ENCODE peak calls at places on chromosome 12, in eight cellular contexts. D, Y, C, X, K, N, R and M are unnamed samples.
A peak's percentile ranks its signal among the peaks of the same experiment; 100 is the strongest.

GRCh38 chr12:459430-460258 is at the start of gene B4GALNT3:
- DNase-seq in D (peak; percentile 12), Y (peak; percentile 56), C (peak; percentile 14), X (no peak), K (peak; percentile 17), N (no peak), R (peak; percentile 36), M (no peak)

GRCh38 chr12:9588749-9589148 is 19.0 kb downstream of the KLRB1 start:
- DNase-seq in D (peak; percentile 66), Y (no peak), C (no peak), X (peak; percentile 2), K (no peak), N (no peak), R (no peak), M (no peak)

GRCh38 chr12:1474059-1474537 is 120.3 kb downstream of the FBXL14 start:
- DNase-seq in D (peak; percentile 100), Y (peak; percentile 12), C (peak; percentile 79), X (peak; percentile 98), K (peak; percentile 92), N (no peak), R (peak; percentile 86), M (peak; percentile 97)

GRCh38 chr12:121472150-121472905 is 72.4 kb downstream of the RNF34 start:
- DNase-seq in D (no peak), Y (no peak), C (no peak), X (no peak), K (no peak), N (no peak), R (no peak), M (no peak)

GRCh38 chr12:26870491-26871419 is 37.8 kb upstream of the ITPR2 start:
- DNase-seq in D (peak; percentile 48), Y (no peak), C (peak; percentile 91), X (peak; percentile 27), K (peak; percentile 93), N (no peak), R (peak; percentile 92), M (peak; percentile 7)

GRCh38 chr12:67795235-67795634 is 146.7 kb downstream of the DYRK2 start:
- DNase-seq in D (no peak), Y (no peak), C (no peak), X (no peak), K (no peak), N (no peak), R (no peak), M (no peak)

GRCh38 chr12:59453461-59453860 is 142.4 kb upstream of the SLC16A7 start:
- DNase-seq in D (peak; percentile 45), Y (no peak), C (no peak), X (no peak), K (no peak), N (no peak), R (no peak), M (no peak)

GRCh38 chr12:18546399-18546798 is 191.4 kb downstream of the PLCZ1 start:
- DNase-seq in D (peak; percentile 85), Y (no peak), C (peak; percentile 70), X (no peak), K (peak; percentile 75), N (no peak), R (peak; percentile 70), M (peak; percentile 10)

GRCh38 chr12:25421651-25422150 is 131.4 kb downstream of the LMNTD1 start:
- DNase-seq in D (peak; percentile 52), Y (no peak), C (no peak), X (no peak), K (peak; percentile 34), N (no peak), R (no peak), M (peak; percentile 16)

GRCh38 chr12:11577658-11578260 is 71.7 kb upstream of the ETV6 start:
- DNase-seq in D (peak; percentile 11), Y (no peak), C (no peak), X (no peak), K (no peak), N (no peak), R (no peak), M (no peak)

GRCh38 chr12:124861492-124861891 is 2.2 kb downstream of the SCARB1 start:
- DNase-seq in D (peak; percentile 64), Y (no peak), C (peak; percentile 79), X (peak; percentile 39), K (peak; percentile 70), N (no peak), R (peak; percentile 80), M (peak; percentile 77)

GRCh38 chr12:55703976-55704761 is 3.5 kb downstream of the ITGA7 start:
- DNase-seq in D (no peak), Y (no peak), C (peak; percentile 52), X (no peak), K (peak; percentile 78), N (no peak), R (peak; percentile 57), M (no peak)

GRCh38 chr12:101027816-101028215 is 182.2 kb downstream of the SLC5A8 start:
- DNase-seq in D (no peak), Y (no peak), C (no peak), X (no peak), K (no peak), N (no peak), R (no peak), M (no peak)

GRCh38 chr12:95435355-95435754 is 38.6 kb upstream of the METAP2 start:
- DNase-seq in D (no peak), Y (no peak), C (no peak), X (no peak), K (no peak), N (no peak), R (no peak), M (no peak)

GRCh38 chr12:95437565-95437964 is 36.4 kb upstream of the METAP2 start:
- DNase-seq in D (no peak), Y (no peak), C (no peak), X (no peak), K (no peak), N (no peak), R (no peak), M (no peak)

GRCh38 chr12:95439578-95440230 is 34.2 kb upstream of the METAP2 start:
- DNase-seq in D (no peak), Y (no peak), C (no peak), X (no peak), K (no peak), N (no peak), R (no peak), M (no peak)

GRCh38 chr12:95443458-95443857 is 30.5 kb upstream of the METAP2 start:
- DNase-seq in D (no peak), Y (no peak), C (no peak), X (no peak), K (no peak), N (no peak), R (no peak), M (no peak)

DNA sequence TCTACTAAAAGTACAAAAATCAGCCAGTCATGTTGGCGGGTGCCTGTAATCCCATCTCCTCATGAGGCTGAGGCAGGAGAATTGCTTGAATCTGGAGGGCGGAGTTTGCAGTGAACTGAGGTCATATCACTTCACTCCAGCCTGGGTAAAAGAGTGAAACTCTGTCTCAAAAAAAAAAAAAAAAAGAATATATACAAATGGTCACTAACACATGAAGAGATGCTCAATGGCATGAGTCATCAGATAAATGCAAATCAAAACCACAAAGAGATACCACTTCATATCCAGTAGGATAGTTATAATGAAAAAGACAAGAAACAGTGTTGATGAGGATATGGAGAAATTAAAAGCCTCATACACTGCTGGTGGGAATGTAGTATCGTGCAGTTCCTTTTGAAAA is 33.6 kb upstream of the METAP2 start:
- DNase-seq in D (peak; percentile 35), Y (no peak), C (peak; percentile 18), X (no peak), K (peak; percentile 34), N (no peak), R (peak; percentile 54), M (peak; percentile 19)
- H3K4me3 ChIP-seq in D (no peak overlapping the region), Y (no peak overlapping the region), C (no peak overlapping the region), X (no peak overlapping the region), K (no peak overlapping the region), N (no peak overlapping the region), R (no peak overlapping the region), M (no peak overlapping the region)

GRCh38 chr12:65093571-65093970 is 27.5 kb downstream of the WIF1 start:
- DNase-seq in D (peak; percentile 62), Y (no peak), C (no peak), X (no peak), K (no peak), N (no peak), R (no peak), M (no peak)

GRCh38 chr12:65094722-65095121 is 26.4 kb downstream of the WIF1 start:
- DNase-seq in D (no peak), Y (no peak), C (no peak), X (no peak), K (no peak), N (no peak), R (no peak), M (no peak)

GRCh38 chr12:65098364-65098763 is 22.7 kb downstream of the WIF1 start:
- DNase-seq in D (peak; percentile 30), Y (no peak), C (no peak), X (no peak), K (no peak), N (no peak), R (no peak), M (no peak)

GRCh38 chr12:65100140-65100539 is 21.0 kb downstream of the WIF1 start:
- DNase-seq in D (peak; percentile 39), Y (no peak), C (no peak), X (no peak), K (no peak), N (no peak), R (peak; percentile 12), M (no peak)

GRCh38 chr12:65099182-65099581 is 21.9 kb downstream of the WIF1 start:
- DNase-seq in D (no peak), Y (no peak), C (no peak), X (no peak), K (no peak), N (no peak), R (no peak), M (no peak)
- TF ChIP-seq CTCF in D (no peak), Y (no peak), C (no peak), X (no peak), K (no peak), N (no peak), R (no peak), M (no peak)

GRCh38 chr12:130778776-130779175 is 60.3 kb downstream of the STX2 start:
- DNase-seq in D (no peak), Y (no peak), C (no peak), X (no peak), K (no peak), N (no peak), R (no peak), M (no peak)

GRCh38 chr12:130780880-130781575 is 58.0 kb downstream of the STX2 start:
- DNase-seq in D (no peak), Y (no peak), C (no peak), X (no peak), K (no peak), N (no peak), R (no peak), M (no peak)

GRCh38 chr12:130780325-130780724 is 58.7 kb downstream of the STX2 start:
- DNase-seq in D (no peak), Y (no peak), C (no peak), X (no peak), K (no peak), N (no peak), R (no peak), M (no peak)

GRCh38 chr12:130776857-130777339 is 60.8 kb upstream of the RIMBP2 start:
- DNase-seq in D (no peak), Y (no peak), C (no peak), X (no peak), K (no peak), N (no peak), R (no peak), M (no peak)

GRCh38 chr12:130775953-130776856 is 60.1 kb upstream of the RIMBP2 start:
- DNase-seq in D (peak; percentile 82), Y (peak; percentile 62), C (peak; percentile 81), X (no peak), K (peak; percentile 86), N (no peak), R (peak; percentile 84), M (peak; percentile 90)
- H3K4me3 ChIP-seq in D (peak overlapping the region; percentile 31), Y (no peak overlapping the region), C (peak overlapping the region; percentile 32), X (peak overlapping the region; percentile 12), K (peak overlapping the region; percentile 51), N (peak overlapping the region; percentile 23), R (no peak overlapping the region), M (peak overlapping the region; percentile 17)

GRCh38 chr12:30797689-30798088 is 42.9 kb upstream of the CAPRIN2 start:
- DNase-seq in D (no peak), Y (no peak), C (no peak), X (no peak), K (no peak), N (no peak), R (no peak), M (no peak)
- TF ChIP-seq CTCF in D (no peak), Y (peak; percentile 6), C (no peak), X (no peak), K (no peak), N (no peak), R (peak; percentile 10), M (no peak)